ENCODE peak calls at places on chromosomes 5 and 9, in seven cellular contexts. B, R, J, S, U, F and Q are unnamed samples.

GRCh38 chr9:133708770-133709611 is 29.2 kb downstream of the SARDH start:
- DNase-seq in B (peak; percentile 59), R (no peak), J (no peak), S (no peak), U (no peak), F (peak; percentile 73), Q (no peak)

GRCh38 chr9:89808076-89808701 is 203.4 kb downstream of the GADD45G start:
- DNase-seq in B (no peak), R (no peak), J (no peak), S (no peak), U (no peak), F (no peak), Q (no peak)

GRCh38 chr5:337565-338130 is 16.1 kb downstream of the AHRR start:
- DNase-seq in B (no peak), R (peak; percentile 55), J (no peak), S (no peak), U (no peak), F (no peak), Q (no peak)

GRCh38 chr5:64977779-64978178 is 209.0 kb downstream of the CWC27 start:
- DNase-seq in B (no peak), R (peak; percentile 56), J (no peak), S (no peak), U (no peak), F (no peak), Q (no peak)

GRCh38 chr5:43038523-43038989 is 1.6 kb downstream of the ANXA2R start:
- DNase-seq in B (peak; percentile 32), R (no peak), J (peak; percentile 21), S (no peak), U (no peak), F (no peak), Q (no peak)

GRCh38 chr5:52799983-52800393 is 12.3 kb downstream of the ITGA1 start:
- DNase-seq in B (peak; percentile 95), R (peak; percentile 93), J (peak; percentile 94), S (peak; percentile 96), U (peak; percentile 10), F (peak; percentile 93), Q (peak; percentile 53)

GRCh38 chr9:92949266-92949982 is 2.1 kb downstream of the FGD3 start:
- DNase-seq in B (no peak), R (no peak), J (no peak), S (no peak), U (no peak), F (no peak), Q (no peak)

GRCh38 chr5:52579391-52579790 is 208.3 kb upstream of the ITGA1 start:
- DNase-seq in B (no peak), R (no peak), J (no peak), S (no peak), U (no peak), F (no peak), Q (no peak)

GRCh38 chr5:78896128-78896527 is 89.0 kb downstream of the ARSB start:
- DNase-seq in B (no peak), R (peak; percentile 62), J (no peak), S (no peak), U (no peak), F (no peak), Q (no peak)

GRCh38 chr9:101486693-101487442 is 46.8 kb upstream of the RNF20 start:
- DNase-seq in B (no peak), R (no peak), J (no peak), S (peak; percentile 67), U (peak; percentile 10), F (no peak), Q (no peak)

GRCh38 chr5:158819840-158820620 is 279.7 kb downstream of the EBF1 start:
- DNase-seq in B (no peak), R (peak; percentile 70), J (peak; percentile 28), S (no peak), U (no peak), F (peak; percentile 49), Q (no peak)

GRCh38 chr9:121883281-121884056 is 209.6 kb downstream of the TTLL11 start:
- DNase-seq in B (no peak), R (peak; percentile 64), J (no peak), S (no peak), U (no peak), F (no peak), Q (no peak)

GRCh38 chr5:147406636-147407035 is 103.2 kb downstream of the DPYSL3 start:
- DNase-seq in B (no peak), R (no peak), J (no peak), S (no peak), U (no peak), F (no peak), Q (no peak)

GRCh38 chr5:98474802-98475201 is 298.7 kb upstream of the RGMB start:
- DNase-seq in B (no peak), R (no peak), J (no peak), S (no peak), U (no peak), F (no peak), Q (no peak)

GRCh38 chr9:101527066-101527465 is 6.6 kb upstream of the RNF20 start:
- DNase-seq in B (no peak), R (peak; percentile 10), J (no peak), S (no peak), U (no peak), F (no peak), Q (no peak)

GRCh38 chr9:94961870-94962269 is 235.4 kb downstream of the AOPEP start:
- DNase-seq in B (no peak), R (no peak), J (no peak), S (no peak), U (no peak), F (no peak), Q (no peak)

GRCh38 chr9:86854898-86855523 is 92.3 kb downstream of the GAS1 start:
- DNase-seq in B (no peak), R (peak; percentile 73), J (no peak), S (no peak), U (no peak), F (no peak), Q (no peak)

GRCh38 chr9:68473790-68474189 is 66.9 kb downstream of the TMEM252 start:
- DNase-seq in B (no peak), R (no peak), J (no peak), S (no peak), U (no peak), F (no peak), Q (no peak)

GRCh38 chr5:138651767-138652117 is 76.5 kb upstream of the HSPA9 start:
- DNase-seq in B (no peak), R (no peak), J (no peak), S (no peak), U (no peak), F (no peak), Q (no peak)

GRCh38 chr5:83378624-83379259 is 92.8 kb upstream of the VCAN start:
- DNase-seq in B (no peak), R (no peak), J (no peak), S (no peak), U (no peak), F (no peak), Q (no peak)

GRCh38 chr9:125995006-125995405 is 247.8 kb downstream of the PBX3 start:
- DNase-seq in B (no peak), R (no peak), J (no peak), S (no peak), U (no peak), F (no peak), Q (no peak)

GRCh38 chr5:16589658-16590057 is 27.1 kb downstream of the RETREG1 start:
- DNase-seq in B (no peak), R (no peak), J (no peak), S (no peak), U (no peak), F (no peak), Q (no peak)

GRCh38 chr5:173242675-173243085 is 7.7 kb upstream of the NKX2-5 start:
- DNase-seq in B (no peak), R (no peak), J (no peak), S (no peak), U (no peak), F (peak; percentile 27), Q (no peak)

GRCh38 chr5:177470759-177471536 is 2.5 kb downstream of the DBN1 start:
- DNase-seq in B (no peak), R (peak; percentile 48), J (no peak), S (no peak), U (no peak), F (no peak), Q (no peak)

GRCh38 chr9:124621371-124622328 is 114.5 kb upstream of the NR5A1 start:
- DNase-seq in B (no peak), R (peak; percentile 36), J (no peak), S (no peak), U (no peak), F (no peak), Q (no peak)

GRCh38 chr5:96655085-96655484 is 7.1 kb upstream of the CAST start:
- DNase-seq in B (no peak), R (no peak), J (no peak), S (no peak), U (no peak), F (no peak), Q (no peak)

GRCh38 chr9:87696641-87697040 is 29.3 kb upstream of the CTSL start:
- DNase-seq in B (no peak), R (no peak), J (no peak), S (no peak), U (no peak), F (no peak), Q (no peak)

GRCh38 chr5:132293066-132293991 is 865 bp upstream of the SLC22A4 start:
- DNase-seq in B (peak; percentile 39), R (peak; percentile 88), J (peak; percentile 74), S (peak; percentile 88), U (peak; percentile 60), F (peak; percentile 83), Q (peak; percentile 48)

GRCh38 chr5:173798127-173798810 is 89.9 kb upstream of the CPEB4 start:
- DNase-seq in B (no peak), R (no peak), J (no peak), S (no peak), U (no peak), F (no peak), Q (no peak)

GRCh38 chr5:135050244-135050767 is 16.3 kb upstream of the PITX1 start:
- DNase-seq in B (no peak), R (no peak), J (no peak), S (no peak), U (no peak), F (no peak), Q (no peak)

GRCh38 chr9:73118297-73118696 is 33.4 kb upstream of the ANXA1 start:
- DNase-seq in B (no peak), R (peak; percentile 60), J (no peak), S (no peak), U (no peak), F (no peak), Q (no peak)

GRCh38 chr5:165616550-165617430 is 2111.4 kb downstream of the MAT2B start:
- DNase-seq in B (no peak), R (peak; percentile 34), J (no peak), S (no peak), U (no peak), F (no peak), Q (no peak)

GRCh38 chr5:81579525-81579924 is 171.4 kb downstream of the SSBP2 start:
- DNase-seq in B (no peak), R (no peak), J (no peak), S (no peak), U (no peak), F (no peak), Q (no peak)